ENCODE peak calls at places on chromosomes 11 and 22, in nine cellular contexts. H is prostate gland, T is H1, Z is body of pancreas, N is sigmoid colon, D is A549, P is stomach, L is uterus, B is NB4. Q is an unnamed sample.

GRCh38 chr11:64060861-64061444 is 25.2 kb downstream of the FLRT1 start:
- DNase-seq in H (no peak), T (peak; percentile 89), Z (peak; percentile 20), N (no peak), D (peak; percentile 74), P (peak; percentile 28), L (peak; percentile 25), B (no peak), Q (peak; percentile 69)

GRCh38 chr11:107836811-107837210 is 21.8 kb downstream of the SLC35F2 start:
- DNase-seq in H (no peak), T (no peak), Z (no peak), N (no peak), D (no peak), P (no peak), L (no peak), B (no peak), Q (no peak)

GRCh38 chr11:70176940-70177689 is 26.0 kb upstream of the FADD start:
- DNase-seq in H (no peak), T (peak; percentile 97), Z (peak; percentile 22), N (no peak), D (peak; percentile 92), P (peak; percentile 39), L (no peak), B (peak; percentile 57), Q (peak; percentile 83)

GRCh38 chr11:58134151-58134550 is 8.8 kb upstream of the OR9I1 start:
- DNase-seq in H (no peak), T (no peak), Z (no peak), N (no peak), D (no peak), P (no peak), L (no peak), B (no peak), Q (no peak)

GRCh38 chr22:35349704-35350538 is 31.0 kb upstream of the HMOX1 start:
- DNase-seq in H (no peak), T (no peak), Z (no peak), N (no peak), D (no peak), P (no peak), L (peak; percentile 37), B (no peak), Q (peak; percentile 34)

GRCh38 chr11:62850911-62851806 is 11.8 kb upstream of the WDR74 start:
- DNase-seq in H (no peak), T (no peak), Z (no peak), N (no peak), D (no peak), P (no peak), L (no peak), B (peak; percentile 64), Q (no peak)

GRCh38 chr22:32052259-32052658 is 9.2 kb downstream of the SLC5A1 start:
- DNase-seq in H (no peak), T (no peak), Z (no peak), N (no peak), D (no peak), P (no peak), L (no peak), B (no peak), Q (no peak)

GRCh38 chr22:32164084-32164894 is 5.2 kb upstream of the C22orf42 start:
- DNase-seq in H (no peak), T (no peak), Z (no peak), N (no peak), D (no peak), P (no peak), L (no peak), B (peak; percentile 70), Q (peak; percentile 23)

GRCh38 chr11:60835472-60835871 is 6.4 kb upstream of the CCDC86 start:
- DNase-seq in H (no peak), T (no peak), Z (no peak), N (no peak), D (no peak), P (no peak), L (no peak), B (no peak), Q (no peak)

GRCh38 chr11:81218440-81218839 is 1515.2 kb downstream of the FAM181B start:
- DNase-seq in H (no peak), T (no peak), Z (no peak), N (no peak), D (no peak), P (no peak), L (no peak), B (no peak), Q (no peak)

GRCh38 chr11:116130122-116130521 is 625.9 kb upstream of the CADM1 start:
- DNase-seq in H (no peak), T (peak; percentile 19), Z (no peak), N (no peak), D (no peak), P (no peak), L (no peak), B (no peak), Q (no peak)

GRCh38 chr11:65186701-65187100 is 5.0 kb downstream of the CAPN1 start:
- DNase-seq in H (no peak), T (no peak), Z (no peak), N (no peak), D (no peak), P (no peak), L (no peak), B (no peak), Q (no peak)
- TF ChIP-seq POLR2A in H (no peak), T (no peak), Z (no peak), N (no peak), D (no peak), P (no peak), L (no peak), B (no peak), Q (no peak)

DNA sequence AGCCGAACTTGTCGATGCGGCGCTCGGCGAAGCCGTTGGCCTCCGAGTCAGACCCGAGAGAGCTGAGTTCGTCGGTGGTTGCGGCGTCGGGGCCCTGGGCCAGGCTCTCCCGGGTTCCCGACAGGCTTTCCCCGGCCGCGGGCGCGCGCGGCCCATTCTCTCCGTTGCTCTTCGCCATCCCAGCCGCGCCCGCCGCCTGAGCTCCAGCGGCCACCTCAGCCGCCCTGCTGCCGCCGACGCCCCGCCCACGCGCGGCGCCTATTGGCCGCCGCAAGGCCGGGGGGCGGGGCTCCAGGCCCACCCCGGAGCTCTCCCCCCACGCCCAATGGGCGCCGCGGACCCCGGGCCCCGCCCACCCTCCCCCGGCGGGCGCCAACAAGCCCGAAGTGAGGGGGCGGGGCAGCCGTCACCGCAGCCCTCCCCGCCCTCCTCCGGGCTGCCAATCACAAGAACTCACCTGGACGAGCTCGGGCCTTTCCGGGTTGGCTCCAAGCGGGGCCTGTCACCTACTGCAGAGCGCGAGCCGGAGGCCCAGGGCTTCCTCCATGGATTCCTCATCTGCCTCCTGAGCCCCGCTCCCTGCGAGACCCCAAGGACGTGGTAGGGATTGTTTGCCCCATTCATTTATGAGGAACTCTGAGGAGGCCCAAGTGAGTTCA is at the start of gene TBC1D10A:
- DNase-seq in H (peak; percentile 96), T (peak; percentile 92), Z (peak; percentile 98), N (peak; percentile 94), D (peak; percentile 80), P (peak; percentile 97), L (peak; percentile 87), B (peak; percentile 91), Q (peak; percentile 96)
- TF ChIP-seq POLR2A in H (peak; percentile 97), T (no peak), Z (peak; percentile 84), N (peak; percentile 75), D (peak; percentile 20), P (peak; percentile 36), L (peak; percentile 90), B (peak; percentile 40), Q (peak; percentile 73)

DNA sequence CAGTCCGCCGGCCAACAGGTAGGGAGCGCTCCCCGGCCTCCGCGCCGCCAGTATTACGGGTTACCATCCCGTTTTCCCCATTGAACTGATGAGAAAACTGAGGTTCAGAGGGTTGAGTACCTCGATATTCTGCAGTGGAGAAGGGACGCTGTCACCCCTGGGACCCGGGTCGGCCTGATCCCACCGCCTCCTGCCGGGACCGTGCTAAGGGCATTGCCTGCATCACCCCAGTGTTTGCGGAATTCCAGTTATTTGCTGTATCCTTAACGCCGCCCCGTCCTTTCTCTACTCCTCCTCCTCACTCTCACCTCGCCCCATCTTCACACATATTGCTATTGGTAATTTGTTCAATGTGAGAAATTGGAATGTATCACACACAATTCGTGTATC is 370 bp upstream of the A4GALT start:
- DNase-seq in H (no peak), T (no peak), Z (no peak), N (no peak), D (no peak), P (no peak), L (no peak), B (no peak), Q (no peak)
- TF ChIP-seq POLR2A in H (no peak), T (no peak), Z (no peak), N (no peak), D (no peak), P (no peak), L (no peak), B (no peak), Q (no peak)

GRCh38 chr22:42169055-42169469 is 38.5 kb upstream of the CYP2D6 start:
- DNase-seq in H (peak; percentile 60), T (peak; percentile 90), Z (peak; percentile 75), N (peak; percentile 78), D (peak; percentile 78), P (peak; percentile 67), L (peak; percentile 74), B (peak; percentile 78), Q (peak; percentile 85)
- TF ChIP-seq POLR2A in H (no peak), T (no peak), Z (no peak), N (no peak), D (no peak), P (no peak), L (no peak), B (no peak), Q (no peak)

DNA sequence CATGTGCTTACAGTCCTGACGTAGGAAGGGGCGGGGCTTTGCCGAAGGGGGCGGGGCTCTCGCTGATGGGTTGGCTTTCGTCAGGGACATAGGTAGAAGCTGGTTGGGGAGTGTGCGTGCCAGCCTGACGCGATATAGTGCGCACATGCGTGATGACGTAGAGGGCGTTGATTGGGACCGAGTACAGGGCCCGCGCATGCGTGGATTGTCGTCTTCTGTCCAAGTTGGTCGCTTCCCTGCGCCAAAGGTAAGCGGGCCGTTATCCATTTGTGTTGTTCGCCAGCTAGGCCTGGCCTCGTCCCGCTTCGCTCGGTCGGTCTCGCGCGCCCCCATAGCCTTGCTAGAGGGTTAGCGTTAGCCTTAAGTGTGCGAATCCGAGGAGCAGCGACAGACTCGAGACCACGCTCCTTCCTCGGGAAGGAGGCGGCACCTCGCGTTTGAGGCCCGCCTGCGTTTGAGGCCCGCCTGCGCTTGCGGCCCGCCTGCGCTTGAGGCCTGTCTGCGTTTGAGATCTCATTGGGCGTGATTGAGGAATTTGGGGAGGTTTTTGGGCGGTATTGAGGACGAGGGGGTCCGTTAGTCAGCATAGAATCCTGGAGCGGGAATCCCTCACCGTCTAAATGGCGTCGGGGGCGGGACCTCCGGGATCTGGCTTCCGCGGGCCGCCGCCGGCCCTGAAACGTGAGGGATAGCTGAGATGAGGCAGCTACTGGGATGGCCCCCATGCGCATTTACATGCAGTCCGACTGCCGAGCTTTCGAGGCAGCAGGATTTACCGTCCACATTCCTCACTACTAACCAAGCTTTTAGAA is at the start of gene XRCC6:
- DNase-seq in H (peak; percentile 100), T (peak; percentile 100), Z (peak; percentile 100), N (peak; percentile 100), D (peak; percentile 97), P (peak; percentile 100), L (peak; percentile 100), B (peak; percentile 99), Q (peak; percentile 100)
- TF ChIP-seq POLR2A in H (peak; percentile 78), T (peak; percentile 95), Z (peak; percentile 96), N (peak; percentile 96), D (peak; percentile 62), P (peak; percentile 93), L (peak; percentile 85), B (peak; percentile 68), Q (peak; percentile 81)

Q was measured in testis.